ENCODE peak calls at places on chromosomes 5 and 9, in six cellular contexts. Y, E, V, T, B and I are unnamed samples.

GRCh38 chr9:114039484-114039883 is 38.6 kb downstream of the AMBP start:
- DNase-seq in Y (no peak), E (no peak), V (peak), T (no peak), B (no peak), I (no peak)

GRCh38 chr9:36781532-36781931 is 208.8 kb downstream of the MELK start:
- DNase-seq in Y (no peak), E (no peak), V (no peak), T (peak), B (no peak), I (no peak)

GRCh38 chr9:34907044-34907443 is 51.0 kb upstream of the PHF24 start:
- DNase-seq in Y (no peak), E (no peak), V (no peak), T (no peak), B (no peak), I (no peak)

GRCh38 chr9:134807726-134808125 is 72.9 kb upstream of the FCN2 start:
- DNase-seq in Y (peak), E (no peak), V (no peak), T (no peak), B (no peak), I (no peak)

GRCh38 chr5:61182449-61182848 is 20.2 kb upstream of the SMIM15 start:
- DNase-seq in Y (peak), E (no peak), V (no peak), T (no peak), B (no peak), I (no peak)

GRCh38 chr9:12973702-12974101 is 198.9 kb downstream of the LURAP1L start:
- DNase-seq in Y (peak), E (no peak), V (no peak), T (no peak), B (no peak), I (no peak)

GRCh38 chr9:110257971-110258370 is 1.7 kb upstream of the TXN start:
- DNase-seq in Y (no peak), E (no peak), V (no peak), T (no peak), B (no peak), I (no peak)

GRCh38 chr5:148374693-148375360 is 8.9 kb upstream of the FBXO38 start:
- DNase-seq in Y (peak), E (no peak), V (no peak), T (peak), B (peak), I (no peak)

GRCh38 chr9:134942421-134943119 is 24.9 kb upstream of the FCN1 start:
- DNase-seq in Y (no peak), E (no peak), V (no peak), T (no peak), B (peak), I (peak)

GRCh38 chr5:122426301-122426700 is 114.3 kb downstream of the SNCAIP start:
- DNase-seq in Y (no peak), E (no peak), V (no peak), T (no peak), B (no peak), I (no peak)

GRCh38 chr5:116613445-116613844 is 38.8 kb upstream of the SEMA6A start:
- DNase-seq in Y (no peak), E (peak), V (no peak), T (no peak), B (no peak), I (no peak)

GRCh38 chr5:54254482-54255198 is 55.7 kb downstream of the ARL15 start:
- DNase-seq in Y (peak), E (no peak), V (no peak), T (no peak), B (no peak), I (no peak)

GRCh38 chr9:74887041-74887980 is at the start of gene TRPM6:
- DNase-seq in Y (peak), E (no peak), V (peak), T (peak), B (peak), I (no peak)

GRCh38 chr9:107819772-107820171 is 330.2 kb upstream of the KLF4 start:
- DNase-seq in Y (no peak), E (no peak), V (no peak), T (no peak), B (no peak), I (no peak)

GRCh38 chr5:148543727-148544126 is 110.6 kb downstream of the HTR4 start:
- DNase-seq in Y (no peak), E (no peak), V (no peak), T (no peak), B (no peak), I (no peak)

GRCh38 chr5:60372786-60373185 is 327.2 kb downstream of the DEPDC1B start:
- DNase-seq in Y (no peak), E (no peak), V (no peak), T (no peak), B (no peak), I (no peak)

GRCh38 chr5:71680510-71680909 is 38.6 kb upstream of the CARTPT start:
- DNase-seq in Y (no peak), E (no peak), V (no peak), T (no peak), B (no peak), I (no peak)

GRCh38 chr5:95647886-95648860 is 1.6 kb downstream of the RFESD start:
- DNase-seq in Y (peak), E (peak), V (no peak), T (no peak), B (no peak), I (no peak)

GRCh38 chr9:136624184-136624951 is 38.3 kb upstream of the EGFL7 start:
- DNase-seq in Y (peak), E (no peak), V (peak), T (no peak), B (no peak), I (no peak)

GRCh38 chr5:143913008-143913752 is 101.2 kb downstream of the HMHB1 start:
- DNase-seq in Y (peak), E (no peak), V (no peak), T (peak), B (no peak), I (no peak)

GRCh38 chr5:101678494-101679193 is 617.4 kb downstream of the SLCO4C1 start:
- DNase-seq in Y (peak), E (peak), V (no peak), T (peak), B (peak), I (no peak)

GRCh38 chr5:107805819-107806218 is 135.1 kb upstream of the EFNA5 start:
- DNase-seq in Y (no peak), E (no peak), V (no peak), T (no peak), B (no peak), I (no peak)

GRCh38 chr5:128304121-128304520 is 220.6 kb downstream of the SLC12A2 start:
- DNase-seq in Y (peak), E (no peak), V (no peak), T (peak), B (no peak), I (no peak)

GRCh38 chr9:96674914-96675538 is 19.9 kb upstream of the PRXL2C start:
- DNase-seq in Y (peak), E (no peak), V (no peak), T (peak), B (no peak), I (no peak)

GRCh38 chr9:71984388-71985069 is 73.1 kb downstream of the C9orf85 start:
- DNase-seq in Y (peak), E (no peak), V (no peak), T (peak), B (no peak), I (no peak)

GRCh38 chr5:136639616-136640015 is 274.3 kb upstream of the TRPC7 start:
- DNase-seq in Y (no peak), E (no peak), V (no peak), T (no peak), B (no peak), I (no peak)

GRCh38 chr9:70798018-70798417 is 323.4 kb downstream of the TRPM3 start:
- DNase-seq in Y (no peak), E (no peak), V (no peak), T (no peak), B (no peak), I (no peak)

GRCh38 chr5:124461857-124462423 is 284.5 kb downstream of the ZNF608 start:
- DNase-seq in Y (no peak), E (no peak), V (no peak), T (no peak), B (no peak), I (no peak)

GRCh38 chr5:36357391-36357790 is 55.7 kb upstream of the RANBP3L start:
- DNase-seq in Y (peak), E (no peak), V (no peak), T (peak), B (no peak), I (no peak)

GRCh38 chr5:149433524-149434131 is 54.5 kb upstream of the IL17B start:
- DNase-seq in Y (peak), E (no peak), V (no peak), T (peak), B (no peak), I (no peak)

GRCh38 chr9:18791074-18791473 is 241.9 kb downstream of the SAXO1 start:
- DNase-seq in Y (peak), E (no peak), V (no peak), T (no peak), B (no peak), I (no peak)
- TF ChIP-seq CTCF in Y (peak), E (no peak), V (no peak), T (peak), B (peak), I (peak)

DNA sequence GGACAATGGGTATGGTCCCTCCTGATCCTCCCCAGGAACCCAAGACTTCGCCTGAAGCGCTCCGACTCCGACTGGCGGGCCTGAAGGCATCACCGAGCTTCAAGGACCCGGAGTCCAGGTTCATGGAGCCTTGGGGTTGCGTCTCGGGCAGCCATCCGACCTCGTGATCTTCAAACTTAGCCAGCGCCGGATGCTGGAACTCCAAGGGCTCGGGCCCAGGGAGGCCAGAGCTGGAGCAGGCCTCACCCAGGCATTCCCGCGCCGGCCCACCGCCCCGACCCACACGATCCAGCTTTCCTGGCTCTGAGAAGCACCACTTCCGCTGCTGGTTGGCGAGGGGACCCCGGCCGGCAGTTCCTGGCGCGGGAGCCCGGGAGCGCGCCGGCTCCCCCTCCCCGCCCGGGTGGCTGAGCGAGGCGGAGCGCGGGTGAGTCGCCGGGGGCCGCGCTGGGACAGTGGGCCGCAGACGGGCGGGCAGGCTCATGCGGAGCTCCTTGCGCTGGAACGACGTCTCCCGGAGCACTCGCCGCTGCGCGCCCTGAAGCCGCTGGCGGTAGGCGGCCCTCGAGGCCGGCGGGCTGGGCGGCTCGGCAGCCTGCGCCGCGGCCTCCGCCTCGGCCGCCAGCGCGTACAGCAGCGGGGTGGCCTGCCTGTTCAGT is 5.2 kb downstream of the SHROOM1 start:
- DNase-seq in Y (no peak), E (peak), V (no peak), T (no peak), B (no peak), I (no peak)
- TF ChIP-seq CTCF in Y (no peak), E (no peak), V (no peak), T (no peak), B (no peak), I (no peak)

DNA sequence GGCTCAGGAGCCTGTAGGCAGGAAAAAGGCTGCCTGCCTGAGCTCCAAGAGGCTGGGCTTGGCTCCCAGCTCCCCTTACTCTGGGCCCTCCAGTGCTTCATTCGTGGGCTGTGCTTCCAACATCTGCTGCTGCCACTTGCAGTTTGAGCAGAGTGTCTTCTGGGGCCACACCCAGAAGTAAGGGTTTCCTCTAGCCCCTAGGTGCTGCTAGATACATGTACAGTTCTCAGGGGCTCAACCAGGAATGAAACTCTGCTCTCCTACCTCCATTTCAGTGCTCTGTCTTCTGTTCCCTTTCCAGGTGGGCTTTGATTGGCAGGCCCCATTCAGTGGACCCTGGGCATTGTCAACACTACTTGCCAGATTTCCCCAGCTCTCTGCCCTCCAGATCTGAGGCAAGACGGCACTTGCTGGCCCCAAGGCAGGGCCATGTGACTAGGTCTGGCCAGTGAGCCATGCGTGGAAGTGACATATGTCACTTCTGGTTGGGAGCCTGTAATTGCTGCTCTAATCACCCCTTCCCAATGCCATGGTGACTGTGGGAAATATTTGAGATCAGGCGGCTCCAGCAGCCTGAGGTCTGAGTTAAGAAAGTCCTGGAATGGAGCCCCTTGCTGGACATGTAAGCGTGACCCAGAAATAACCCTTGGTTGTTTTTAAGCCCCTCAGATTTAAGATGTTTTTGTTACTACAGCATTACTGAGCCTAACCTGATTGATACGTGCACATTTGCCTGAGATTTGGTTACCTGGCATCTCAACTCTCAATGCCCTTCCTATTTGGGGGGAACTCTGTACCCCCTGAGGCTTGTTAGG is 9.4 kb upstream of the BOD1 start:
- DNase-seq in Y (peak), E (peak), V (no peak), T (no peak), B (peak), I (no peak)
- TF ChIP-seq CTCF in Y (peak), E (peak), V (no peak), T (no peak), B (no peak), I (peak)

GRCh38 chr5:166369326-166369725 is 1922.1 kb upstream of the WWC1 start:
- DNase-seq in Y (no peak), E (no peak), V (no peak), T (no peak), B (no peak), I (no peak)

GRCh38 chr5:166367391-166367790 is 1924.1 kb upstream of the WWC1 start:
- DNase-seq in Y (no peak), E (no peak), V (no peak), T (no peak), B (no peak), I (no peak)

GRCh38 chr5:166373817-166374216 is 1917.6 kb upstream of the WWC1 start:
- DNase-seq in Y (no peak), E (no peak), V (no peak), T (no peak), B (no peak), I (no peak)

GRCh38 chr5:166369817-166370216 is 1921.6 kb upstream of the WWC1 start:
- DNase-seq in Y (no peak), E (no peak), V (no peak), T (no peak), B (no peak), I (no peak)

DNA sequence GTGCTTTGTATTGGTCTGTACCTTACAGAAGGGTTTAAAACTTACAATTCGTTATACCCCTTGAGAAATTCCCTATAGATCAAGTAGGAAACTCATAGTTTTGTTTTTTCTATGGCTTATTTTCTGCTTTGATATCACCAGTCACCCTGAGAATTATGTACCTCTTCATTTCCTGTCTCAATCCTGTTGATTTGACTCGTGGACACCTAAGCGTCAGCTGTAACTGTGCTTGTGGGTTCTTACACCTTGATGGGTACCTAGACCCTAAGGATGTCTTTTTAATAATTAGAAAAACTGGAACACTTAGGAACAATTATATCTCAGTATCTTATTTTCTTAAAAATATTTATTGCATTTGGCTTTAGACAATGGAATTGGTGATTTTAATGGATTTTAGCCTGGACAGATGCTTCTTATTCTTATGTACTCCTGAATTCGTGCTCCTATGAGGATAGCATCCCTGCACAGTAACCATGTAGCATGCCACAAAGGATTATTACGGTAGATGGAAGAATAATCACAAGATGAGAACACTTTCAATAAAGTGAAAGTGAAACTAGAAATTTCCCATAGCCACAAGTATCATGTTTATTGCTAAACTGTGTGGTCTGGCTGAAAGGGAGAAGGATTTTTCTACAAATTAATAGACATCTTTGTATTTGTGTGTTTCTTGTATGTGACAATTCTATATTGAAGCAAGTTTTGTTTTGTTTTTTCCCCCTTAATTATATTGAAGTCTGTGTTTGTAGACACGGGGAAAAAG is 1920.3 kb upstream of the WWC1 start:
- DNase-seq in Y (peak), E (no peak), V (no peak), T (no peak), B (no peak), I (no peak)
- TF ChIP-seq CTCF in Y (no peak), E (no peak), V (no peak), T (no peak), B (no peak), I (no peak)

GRCh38 chr5:112604741-112605390 is 132.8 kb upstream of the APC start:
- DNase-seq in Y (no peak), E (peak), V (no peak), T (no peak), B (peak), I (no peak)
- TF ChIP-seq CTCF in Y (no peak), E (peak), V (no peak), T (peak), B (peak), I (no peak)

DNA sequence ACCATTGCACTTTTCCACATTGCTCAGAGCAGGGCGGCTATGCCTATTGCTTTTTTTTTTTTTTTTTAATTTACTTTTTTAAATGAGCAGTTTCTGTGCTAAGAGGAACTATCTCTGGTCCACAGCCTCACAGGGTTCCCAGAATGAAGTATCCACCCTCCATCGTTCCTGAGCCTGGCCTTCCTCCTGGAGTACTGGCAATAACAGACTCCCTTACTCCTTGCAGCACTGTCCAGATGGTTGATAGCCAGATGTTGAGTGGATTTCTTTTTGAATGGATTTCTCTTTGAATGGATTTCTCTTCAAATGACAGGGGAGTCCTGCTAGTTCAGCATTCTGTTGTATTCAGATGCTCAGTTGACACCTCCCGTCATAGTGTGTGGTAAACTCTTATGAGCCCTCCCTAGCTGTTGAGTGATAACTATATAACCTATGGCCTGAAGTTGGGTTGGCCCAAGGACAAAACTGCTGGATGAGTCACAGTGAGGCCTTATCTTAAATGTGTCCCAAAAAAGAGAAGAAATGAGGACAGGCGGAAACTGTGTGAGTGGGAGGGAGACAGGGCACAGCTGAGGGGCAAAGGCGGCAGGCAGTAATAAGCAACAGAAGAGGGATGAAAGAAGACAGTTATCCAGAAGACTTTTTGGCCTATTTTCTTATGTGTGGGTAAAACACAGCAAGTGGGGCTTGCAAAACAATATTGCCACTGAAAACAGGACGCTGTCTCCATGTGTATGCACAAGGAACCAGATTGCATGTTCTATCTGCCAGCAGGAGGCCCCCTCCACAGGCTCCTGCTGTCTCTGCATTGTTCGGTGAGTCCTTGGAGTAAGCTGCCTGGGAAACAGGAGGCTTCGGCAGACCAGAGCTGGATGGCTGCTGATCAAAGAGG is 209.5 kb upstream of the S1PR3 start:
- DNase-seq in Y (peak), E (no peak), V (no peak), T (peak), B (peak), I (no peak)
- TF ChIP-seq CTCF in Y (peak), E (no peak), V (peak), T (peak), B (no peak), I (peak)

DNA sequence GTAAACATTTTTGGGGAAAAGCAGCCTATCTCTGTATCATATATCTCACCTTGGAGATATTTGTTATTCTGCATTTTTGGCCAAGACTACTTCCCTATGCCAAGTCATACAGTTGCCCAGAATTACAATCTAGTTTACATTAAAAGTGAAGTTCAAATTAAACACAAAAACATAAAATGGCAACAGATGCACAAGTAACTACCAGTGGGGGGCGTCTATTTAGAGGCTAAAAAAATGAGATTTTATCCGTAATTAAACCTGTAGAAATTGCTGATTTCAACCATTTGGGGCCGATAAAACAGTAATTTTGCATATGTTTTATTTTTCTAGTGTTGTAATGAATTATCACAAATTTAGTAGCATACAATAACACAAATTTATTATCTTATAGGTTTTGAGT is 787.1 kb upstream of the CHD1 start:
- DNase-seq in Y (no peak), E (no peak), V (no peak), T (no peak), B (no peak), I (no peak)
- TF ChIP-seq CTCF in Y (no peak), E (no peak), V (no peak), T (peak), B (no peak), I (peak)

GRCh38 chr9:133375116-133375723 is 640 bp downstream of the SURF4 start:
- DNase-seq in Y (peak), E (peak), V (no peak), T (no peak), B (no peak), I (no peak)
- TF ChIP-seq CTCF in Y (no peak), E (no peak), V (no peak), T (no peak), B (no peak), I (peak)